ENCODE peak calls at places on chromosome 14, in six cellular contexts. G is A549, Q is suprapubic skin, R is mesenchymal stem cell, Y is HCT116, V is neuronal stem cell. W is an unnamed sample.

GRCh38 chr14:88005978-88006851 is 1.3 kb downstream of the GPR65 start:
- DNase-seq in G (no peak), Q (no peak), R (no peak), Y (no peak), V (no peak), W (no peak)

GRCh38 chr14:78762331-78762730 is 592.2 kb downstream of the NRXN3 start:
- DNase-seq in G (no peak), Q (no peak), R (no peak), Y (no peak), V (no peak), W (no peak)

GRCh38 chr14:39212034-39212433 is 21.7 kb upstream of the MIA2 start:
- DNase-seq in G (no peak), Q (no peak), R (no peak), Y (no peak), V (no peak), W (no peak)

GRCh38 chr14:21768116-21768874 is 94.7 kb upstream of the OR4E1 start:
- DNase-seq in G (peak), Q (no peak), R (peak), Y (peak), V (peak), W (no peak)

GRCh38 chr14:93712079-93712837 is 76.0 kb downstream of the PRIMA1 start:
- DNase-seq in G (no peak), Q (no peak), R (no peak), Y (no peak), V (no peak), W (no peak)

GRCh38 chr14:34713681-34714319 is 593 bp downstream of the CFL2 start:
- DNase-seq in G (no peak), Q (no peak), R (peak), Y (no peak), V (peak), W (no peak)

GRCh38 chr14:76962303-76962660 is 66.2 kb downstream of the IRF2BPL start:
- DNase-seq in G (no peak), Q (no peak), R (no peak), Y (no peak), V (no peak), W (no peak)

GRCh38 chr14:98951031-98951430 is 321.0 kb downstream of the BCL11B start:
- DNase-seq in G (no peak), Q (peak), R (no peak), Y (no peak), V (no peak), W (no peak)

GRCh38 chr14:38207830-38208815 is at the start of gene SSTR1:
- DNase-seq in G (no peak), Q (no peak), R (peak), Y (no peak), V (peak), W (no peak)

GRCh38 chr14:92692822-92693226 is 55.6 kb downstream of the LGMN start:
- DNase-seq in G (no peak), Q (no peak), R (peak), Y (no peak), V (no peak), W (no peak)

GRCh38 chr14:37091651-37092050 is 80.8 kb downstream of the SLC25A21 start:
- DNase-seq in G (no peak), Q (no peak), R (peak), Y (no peak), V (no peak), W (no peak)

GRCh38 chr14:104432611-104433231 is 146.8 kb upstream of the C14orf180 start:
- DNase-seq in G (no peak), Q (peak), R (no peak), Y (no peak), V (no peak), W (no peak)

GRCh38 chr14:100524933-100525243 is 62.3 kb downstream of the BEGAIN start:
- DNase-seq in G (peak), Q (peak), R (no peak), Y (no peak), V (peak), W (no peak)

GRCh38 chr14:24246765-24247212 is 4.4 kb upstream of the TINF2 start:
- DNase-seq in G (no peak), Q (no peak), R (peak), Y (no peak), V (no peak), W (no peak)

GRCh38 chr14:67390135-67390534 is 21.8 kb downstream of the PLEK2 start:
- DNase-seq in G (no peak), Q (no peak), R (no peak), Y (no peak), V (no peak), W (no peak)

GRCh38 chr14:28142400-28143015 is 624.1 kb upstream of the FOXG1 start:
- DNase-seq in G (no peak), Q (no peak), R (no peak), Y (no peak), V (no peak), W (no peak)

GRCh38 chr14:44778562-44778961 is 183.2 kb downstream of the KLHL28 start:
- DNase-seq in G (no peak), Q (no peak), R (peak), Y (no peak), V (peak), W (no peak)

GRCh38 chr14:96525452-96525851 is 23.3 kb downstream of the PAPOLA start:
- DNase-seq in G (no peak), Q (no peak), R (no peak), Y (no peak), V (no peak), W (no peak)

GRCh38 chr14:71487941-71488340 is 444.3 kb upstream of the RGS6 start:
- DNase-seq in G (no peak), Q (no peak), R (peak), Y (no peak), V (no peak), W (no peak)

GRCh38 chr14:94536836-94537235 is 24.4 kb upstream of the SERPINA4 start:
- DNase-seq in G (no peak), Q (no peak), R (no peak), Y (peak), V (no peak), W (no peak)

GRCh38 chr14:76904100-76904739 is 78.0 kb downstream of the LRRC74A start:
- DNase-seq in G (no peak), Q (no peak), R (peak), Y (no peak), V (no peak), W (no peak)

GRCh38 chr14:104518659-104519350 is 60.8 kb upstream of the C14orf180 start:
- DNase-seq in G (no peak), Q (no peak), R (no peak), Y (no peak), V (no peak), W (no peak)

GRCh38 chr14:62800577-62800976 is 244.7 kb downstream of the KCNH5 start:
- DNase-seq in G (no peak), Q (no peak), R (no peak), Y (no peak), V (no peak), W (no peak)

GRCh38 chr14:96109956-96110355 is 70.8 kb downstream of the C14orf132 start:
- DNase-seq in G (no peak), Q (no peak), R (no peak), Y (no peak), V (no peak), W (no peak)

GRCh38 chr14:85534914-85535313 is 5.0 kb downstream of the FLRT2 start:
- DNase-seq in G (no peak), Q (no peak), R (peak), Y (no peak), V (peak), W (no peak)

GRCh38 chr14:92523752-92524151 is 10.2 kb downstream of the RIN3 start:
- DNase-seq in G (no peak), Q (no peak), R (no peak), Y (no peak), V (no peak), W (no peak)

GRCh38 chr14:52328286-52328685 is 14.2 kb downstream of the PTGER2 start:
- DNase-seq in G (peak), Q (no peak), R (peak), Y (no peak), V (no peak), W (no peak)

GRCh38 chr14:49879683-49880204 is 13.1 kb upstream of the ARF6 start:
- DNase-seq in G (peak), Q (no peak), R (peak), Y (peak), V (no peak), W (no peak)

GRCh38 chr14:90439874-90440442 is 43.1 kb downstream of the CALM1 start:
- DNase-seq in G (no peak), Q (no peak), R (no peak), Y (no peak), V (no peak), W (no peak)

GRCh38 chr14:20630340-20631022 is 11.0 kb downstream of the OR6S1 start:
- DNase-seq in G (peak), Q (no peak), R (no peak), Y (peak), V (no peak), W (no peak)

GRCh38 chr14:32940066-32940651 is 1.5 kb downstream of the NPAS3 start:
- DNase-seq in G (no peak), Q (no peak), R (peak), Y (no peak), V (no peak), W (no peak)

GRCh38 chr14:44528180-44528579 is 21.1 kb upstream of the FSCB start:
- DNase-seq in G (no peak), Q (no peak), R (no peak), Y (no peak), V (no peak), W (no peak)

GRCh38 chr14:32374155-32374554 is 45.1 kb downstream of the AKAP6 start:
- DNase-seq in G (no peak), Q (no peak), R (peak), Y (no peak), V (no peak), W (no peak)

DNA sequence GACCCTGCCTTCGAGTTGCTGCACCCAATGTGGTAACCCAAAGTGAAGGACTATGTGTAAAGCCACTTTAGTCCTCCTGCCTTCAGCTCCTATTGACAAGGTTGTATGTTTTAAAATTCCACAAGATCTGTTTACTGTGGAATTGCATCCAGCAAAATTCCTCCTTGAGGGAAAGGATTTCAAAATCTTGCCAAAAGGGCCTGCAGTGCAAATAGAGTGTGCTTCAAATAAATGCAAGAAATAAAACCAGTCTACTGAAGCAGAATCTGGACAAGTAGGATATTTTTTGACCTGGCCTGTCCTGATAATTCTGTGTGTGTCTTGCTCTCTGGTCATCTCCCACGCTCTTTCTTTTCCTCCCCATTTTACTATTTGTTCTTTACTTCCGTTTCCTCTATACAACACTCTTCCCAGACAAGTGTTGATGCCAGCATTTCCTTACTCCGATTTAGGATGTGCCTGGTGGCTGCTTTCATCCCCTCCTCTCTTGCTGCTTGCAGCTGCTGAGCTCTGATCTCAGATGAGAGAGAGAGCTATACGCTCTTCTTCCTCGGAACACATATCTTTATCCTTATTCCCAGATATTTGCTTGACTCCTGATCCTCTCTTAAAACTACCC is 115.9 kb downstream of the GPR135 start:
- DNase-seq in G (no peak), Q (no peak), R (no peak), Y (no peak), V (no peak), W (no peak)
- H3K27ac ChIP-seq in G (no peak), Q (no peak), R (no peak), Y (no peak), V (no peak), W (peak)

GRCh38 chr14:69694730-69695663 is 71.9 kb upstream of the SRSF5 start:
- DNase-seq in G (no peak), Q (no peak), R (no peak), Y (no peak), V (no peak), W (no peak)

GRCh38 chr14:69690042-69690441 is 76.9 kb upstream of the SRSF5 start:
- DNase-seq in G (no peak), Q (no peak), R (no peak), Y (no peak), V (no peak), W (no peak)

GRCh38 chr14:69693823-69694729 is 72.9 kb upstream of the SRSF5 start:
- DNase-seq in G (no peak), Q (no peak), R (no peak), Y (no peak), V (no peak), W (no peak)

GRCh38 chr14:69693145-69693544 is 73.8 kb upstream of the SRSF5 start:
- DNase-seq in G (no peak), Q (no peak), R (no peak), Y (no peak), V (no peak), W (no peak)

DNA sequence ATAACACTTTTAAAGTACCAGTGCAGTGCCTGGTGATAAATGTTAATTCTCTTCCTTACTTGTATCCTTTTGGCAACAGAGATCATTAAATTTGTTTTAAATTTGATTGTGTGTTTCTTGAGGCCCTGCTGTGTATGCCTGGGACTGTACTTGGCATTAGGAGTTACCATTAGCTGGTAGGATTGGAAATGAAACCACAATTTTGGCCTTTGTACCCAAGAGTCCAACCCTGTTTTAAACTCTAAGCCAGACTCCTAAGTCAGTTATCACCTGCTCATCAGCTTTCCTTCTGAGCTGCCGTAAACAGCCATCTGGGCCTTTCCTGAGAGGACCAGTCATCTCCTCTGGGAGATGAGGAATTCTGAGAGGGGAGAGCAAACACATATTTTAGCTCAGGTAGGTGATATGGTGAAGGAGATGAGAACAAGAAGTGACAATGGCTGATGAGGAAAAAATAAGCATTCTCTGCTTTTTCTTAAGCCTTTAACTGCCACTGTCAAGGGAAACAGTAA is 74.3 kb upstream of the SRSF5 start:
- DNase-seq in G (no peak), Q (no peak), R (no peak), Y (no peak), V (no peak), W (no peak)
- H3K27ac ChIP-seq in G (no peak), Q (no peak), R (no peak), Y (no peak), V (no peak), W (no peak)

GRCh38 chr14:68894123-68894522 is 85.0 kb downstream of the ACTN1 start:
- DNase-seq in G (no peak), Q (no peak), R (no peak), Y (no peak), V (no peak), W (peak)
- H3K27ac ChIP-seq in G (no peak), Q (no peak), R (no peak), Y (no peak), V (no peak), W (peak)

DNA sequence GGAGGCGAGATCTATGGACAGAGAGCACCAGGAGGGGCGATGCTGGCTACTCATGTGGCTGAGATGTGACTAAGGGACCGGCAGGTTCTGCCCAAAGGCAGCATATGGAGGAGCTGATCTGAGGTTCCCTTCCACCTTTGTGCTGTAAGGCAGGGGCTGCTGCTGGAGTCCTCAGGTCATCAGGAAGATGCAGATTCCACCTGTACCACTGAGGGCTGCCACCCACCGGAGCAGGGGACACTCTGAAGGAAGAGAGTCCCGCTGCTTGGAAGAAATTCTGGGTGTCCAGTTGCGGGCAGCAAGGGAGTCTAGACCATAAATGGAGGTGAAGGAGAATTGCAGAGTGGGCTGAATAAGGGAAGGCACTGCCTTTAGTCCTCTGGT is 55.3 kb downstream of the PLEKHG3 start:
- DNase-seq in G (no peak), Q (no peak), R (no peak), Y (no peak), V (no peak), W (no peak)
- H3K27ac ChIP-seq in G (peak), Q (no peak), R (peak), Y (no peak), V (no peak), W (peak)

GRCh38 chr14:61121293-61121897 is 140.3 kb downstream of the SLC38A6 start:
- DNase-seq in G (no peak), Q (no peak), R (peak), Y (no peak), V (no peak), W (no peak)
- H3K27ac ChIP-seq in G (peak), Q (no peak), R (no peak), Y (no peak), V (no peak), W (no peak)

GRCh38 chr14:101843038-101843437 is 81.5 kb downstream of the PPP2R5C start:
- DNase-seq in G (no peak), Q (no peak), R (no peak), Y (no peak), V (no peak), W (no peak)

GRCh38 chr14:101839236-101839635 is 77.7 kb downstream of the PPP2R5C start:
- DNase-seq in G (no peak), Q (no peak), R (no peak), Y (no peak), V (no peak), W (no peak)

GRCh38 chr14:101839661-101840060 is 78.2 kb downstream of the PPP2R5C start:
- DNase-seq in G (no peak), Q (no peak), R (no peak), Y (no peak), V (no peak), W (no peak)

GRCh38 chr14:101838476-101838875 is 77.0 kb downstream of the PPP2R5C start:
- DNase-seq in G (no peak), Q (no peak), R (no peak), Y (no peak), V (no peak), W (no peak)

GRCh38 chr14:101840649-101841365 is 79.3 kb downstream of the PPP2R5C start:
- DNase-seq in G (no peak), Q (no peak), R (no peak), Y (no peak), V (no peak), W (no peak)
- H3K27ac ChIP-seq in G (no peak), Q (no peak), R (no peak), Y (no peak), V (no peak), W (no peak)

GRCh38 chr14:61483477-61483876 is 162.1 kb downstream of the PRKCH start:
- DNase-seq in G (no peak), Q (no peak), R (no peak), Y (no peak), V (no peak), W (no peak)

GRCh38 chr14:61484011-61484410 is 162.6 kb downstream of the PRKCH start:
- DNase-seq in G (no peak), Q (no peak), R (no peak), Y (no peak), V (no peak), W (no peak)

GRCh38 chr14:61484826-61485584 is 163.6 kb downstream of the PRKCH start:
- DNase-seq in G (no peak), Q (no peak), R (no peak), Y (no peak), V (no peak), W (no peak)

GRCh38 chr14:61480704-61481285 is 159.4 kb downstream of the PRKCH start:
- DNase-seq in G (no peak), Q (no peak), R (no peak), Y (no peak), V (no peak), W (no peak)

DNA sequence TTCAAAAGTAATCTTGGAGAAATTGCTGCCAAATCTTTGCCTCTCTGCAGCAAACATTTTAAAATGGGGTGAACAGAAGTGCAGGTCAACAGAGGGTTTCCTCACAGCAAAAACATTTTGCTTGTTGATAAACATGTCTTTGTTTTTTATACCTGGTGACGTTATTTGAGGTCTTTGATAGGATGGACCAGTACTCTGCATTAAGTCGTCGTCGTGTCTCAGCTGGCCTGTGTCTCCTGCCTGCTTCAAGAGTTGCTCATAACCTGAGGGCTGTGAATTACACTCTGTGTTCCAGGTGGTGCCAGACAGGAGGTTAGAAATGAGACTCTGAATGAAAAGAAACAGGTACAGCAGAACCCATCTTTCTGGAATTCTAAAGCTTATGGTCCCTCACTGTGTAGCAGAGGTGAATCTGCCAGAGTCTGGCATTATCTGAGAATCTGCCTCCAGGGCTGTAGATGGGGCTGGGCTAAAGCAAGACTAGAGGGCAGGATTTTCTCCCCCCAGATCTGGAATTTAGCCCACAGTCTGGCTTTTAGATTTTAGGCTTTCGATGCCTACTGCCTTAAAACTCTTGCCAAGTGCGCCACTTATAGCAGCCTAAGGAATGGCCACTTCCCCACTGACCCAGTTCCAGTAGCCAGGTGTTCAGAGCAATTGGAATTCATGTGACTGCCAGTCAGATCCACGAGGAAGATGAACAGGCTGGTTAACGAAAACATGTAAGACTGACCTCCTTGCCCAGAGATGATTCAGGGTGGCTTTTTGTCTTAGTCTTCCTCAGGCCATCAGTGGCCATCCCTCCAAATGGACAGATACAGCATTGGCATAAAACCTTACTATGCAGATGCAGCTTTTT is 161.2 kb downstream of the PRKCH start:
- DNase-seq in G (no peak), Q (no peak), R (no peak), Y (no peak), V (no peak), W (no peak)
- H3K27ac ChIP-seq in G (peak), Q (no peak), R (no peak), Y (no peak), V (no peak), W (no peak)

W was measured in thoracic aorta.